ENCODE peak calls at places on chromosomes 4 and X, in five cellular contexts. M is lower leg skin, G is B cell, Y is mesothelial cell of epicardium, H is fibroblast of lung. V is an unnamed sample.

GRCh38 chr4:89998350-89999098 is 103.9 kb downstream of the MMRN1 start:
- DNase-seq in M (no peak), G (no peak), Y (no peak), H (no peak), V (no peak)

GRCh38 chr4:39426728-39427127 is 20.0 kb downstream of the KLB start:
- DNase-seq in M (no peak), G (no peak), Y (no peak), H (no peak), V (no peak)

GRCh38 chr4:89142691-89143669 is 31.6 kb downstream of the TIGD2 start:
- DNase-seq in M (no peak), G (no peak), Y (no peak), H (no peak), V (no peak)

GRCh38 chr4:26746742-26747351 is 113.8 kb upstream of the STIM2 start:
- DNase-seq in M (no peak), G (no peak), Y (no peak), H (peak), V (no peak)

GRCh38 chrX:147897117-147897516 is 14.6 kb upstream of the FMR1 start:
- DNase-seq in M (no peak), G (no peak), Y (no peak), H (no peak), V (no peak)

GRCh38 chr4:102553982-102554381 is 52.8 kb downstream of the NFKB1 start:
- DNase-seq in M (no peak), G (no peak), Y (no peak), H (peak), V (no peak)

GRCh38 chr4:27861802-27862201 is 1001.2 kb downstream of the STIM2 start:
- DNase-seq in M (no peak), G (no peak), Y (no peak), H (peak), V (no peak)

GRCh38 chrX:11100281-11101035 is 10.7 kb upstream of the HCCS start:
- DNase-seq in M (no peak), G (no peak), Y (no peak), H (peak), V (no peak)

GRCh38 chr4:159655547-159655946 is 552.7 kb downstream of the RAPGEF2 start:
- DNase-seq in M (no peak), G (no peak), Y (no peak), H (peak), V (no peak)

GRCh38 chr4:143939528-143939927 is 34.2 kb upstream of the GYPE start:
- DNase-seq in M (no peak), G (no peak), Y (no peak), H (no peak), V (no peak)

GRCh38 chr4:156782491-156782890 is 189.1 kb downstream of the PDGFC start:
- DNase-seq in M (no peak), G (no peak), Y (no peak), H (no peak), V (no peak)

GRCh38 chrX:154541896-154542722 is 4.5 kb downstream of the G6PD start:
- DNase-seq in M (peak), G (no peak), Y (no peak), H (peak), V (peak)

GRCh38 chr4:190020790-190021717 is 6.0 kb downstream of the FRG2 start:
- DNase-seq in M (no peak), G (peak), Y (no peak), H (peak), V (peak)

GRCh38 chr4:148780426-148781005 is 338.3 kb upstream of the NR3C2 start:
- DNase-seq in M (no peak), G (no peak), Y (no peak), H (no peak), V (no peak)

GRCh38 chr4:92516450-92516849 is 212.7 kb downstream of the GRID2 start:
- DNase-seq in M (no peak), G (no peak), Y (no peak), H (no peak), V (no peak)

GRCh38 chr4:146340798-146341197 is 126.5 kb downstream of the REELD1 start:
- DNase-seq in M (no peak), G (no peak), Y (no peak), H (peak), V (no peak)

GRCh38 chr4:173013232-173013932 is 155.2 kb upstream of the GALNT7 start:
- DNase-seq in M (peak), G (peak), Y (no peak), H (peak), V (no peak)

GRCh38 chr4:108821056-108821925 is 58.4 kb upstream of the ETNPPL start:
- DNase-seq in M (no peak), G (no peak), Y (no peak), H (no peak), V (no peak)

GRCh38 chrX:38089173-38089982 is 83.0 kb downstream of the SYTL5 start:
- DNase-seq in M (no peak), G (no peak), Y (no peak), H (no peak), V (no peak)

GRCh38 chrX:30307466-30307865 is 1.7 kb downstream of the NR0B1 start:
- DNase-seq in M (no peak), G (no peak), Y (no peak), H (no peak), V (no peak)

GRCh38 chr4:96016615-96017299 is 176.9 kb downstream of the PDHA2 start:
- DNase-seq in M (no peak), G (no peak), Y (no peak), H (peak), V (no peak)

GRCh38 chr4:57070461-57070860 is 39.7 kb downstream of the IGFBP7 start:
- DNase-seq in M (no peak), G (no peak), Y (no peak), H (no peak), V (no peak)

GRCh38 chr4:176002007-176002623 is 63.5 kb upstream of the WDR17 start:
- DNase-seq in M (no peak), G (peak), Y (no peak), H (peak), V (no peak)

GRCh38 chr4:110621328-110621812 is 1.5 kb downstream of the PITX2 start:
- DNase-seq in M (no peak), G (no peak), Y (no peak), H (no peak), V (no peak)

DNA sequence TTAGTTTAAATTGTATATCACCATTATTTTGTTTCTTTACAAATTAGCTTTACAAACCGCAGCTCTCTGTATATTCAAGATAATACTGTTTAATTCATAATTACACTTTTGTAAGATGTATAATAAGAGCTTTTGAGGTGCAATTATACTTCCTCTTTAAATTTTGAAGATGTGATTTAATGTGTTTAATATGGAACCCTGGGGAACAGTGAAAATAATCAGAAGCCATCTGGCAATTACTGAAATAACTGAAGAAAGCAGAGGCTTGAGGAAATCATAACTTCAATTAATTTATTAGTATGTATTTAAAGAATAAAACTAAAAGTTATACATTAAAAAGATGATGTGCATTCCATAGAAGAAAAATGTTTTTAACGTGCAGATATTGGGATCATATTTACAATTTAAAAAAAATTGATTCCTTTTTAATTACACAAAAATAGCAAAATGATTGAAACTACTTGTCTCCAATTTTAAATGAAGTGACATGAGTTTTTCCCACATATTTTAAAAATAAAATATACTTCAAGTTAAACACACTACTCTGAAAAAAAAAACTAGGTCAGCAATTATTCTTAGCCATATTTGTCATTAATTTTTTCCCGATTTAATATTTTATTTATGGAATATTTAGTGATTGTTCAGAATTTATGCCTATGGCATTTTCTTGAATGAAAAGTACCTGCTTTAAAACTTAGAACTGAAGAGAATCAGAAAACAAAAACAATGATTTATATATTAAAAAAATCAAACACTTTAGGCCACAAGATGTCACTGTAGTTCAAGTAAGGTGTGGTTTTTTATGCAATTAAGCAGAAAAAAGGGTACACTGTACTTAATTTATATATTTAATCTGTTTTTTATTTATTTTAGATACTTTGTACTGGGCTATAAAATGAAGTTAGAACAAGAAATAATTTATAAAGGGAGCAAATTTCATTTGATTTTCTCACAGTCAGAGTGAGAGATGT is 942.7 kb upstream of the NDST4 start:
- DNase-seq in M (no peak), G (no peak), Y (no peak), H (peak), V (no peak)
- TF ChIP-seq CTCF in M (no peak), G (no peak), Y (peak), H (no peak), V (peak)

GRCh38 chr4:54967289-54967688 is 158.1 kb downstream of the KDR start:
- DNase-seq in M (no peak), G (no peak), Y (no peak), H (no peak), V (no peak)
- TF ChIP-seq CTCF in M (no peak), G (no peak), Y (no peak), H (no peak), V (no peak)

GRCh38 chr4:75584067-75584466 is 28.2 kb downstream of the ODAPH start:
- DNase-seq in M (no peak), G (no peak), Y (no peak), H (peak), V (no peak)
- TF ChIP-seq CTCF in M (no peak), G (no peak), Y (no peak), H (no peak), V (no peak)

DNA sequence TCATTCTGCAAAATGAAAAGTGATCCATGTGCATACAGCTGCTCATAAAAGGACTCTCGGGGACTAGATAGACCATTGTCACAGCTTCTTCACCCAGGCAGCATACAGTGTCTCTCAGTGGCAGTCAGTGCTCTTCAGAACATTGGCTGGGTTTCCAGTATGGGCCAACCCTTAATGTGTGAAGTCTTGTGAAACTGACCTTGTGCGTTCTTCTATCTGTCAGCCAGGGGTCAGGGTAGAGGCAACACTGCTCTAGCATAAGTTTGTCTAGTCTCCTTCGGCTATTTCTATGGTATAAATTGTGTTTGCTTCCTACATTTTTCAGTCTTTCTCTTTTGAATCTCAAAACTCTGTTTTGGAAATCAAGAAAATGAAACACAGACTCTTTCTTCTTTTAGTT is 37.0 kb upstream of the SMIM31 start:
- DNase-seq in M (no peak), G (no peak), Y (no peak), H (no peak), V (no peak)
- TF ChIP-seq CTCF in M (no peak), G (no peak), Y (no peak), H (no peak), V (peak)

GRCh38 chrX:1391370-1391706 is 575 bp downstream of the SLC25A6 start:
- DNase-seq in M (no peak), G (no peak), Y (peak), H (no peak), V (peak)

GRCh38 chrX:1392376-1393130 is 640 bp upstream of the SLC25A6 start:
- DNase-seq in M (peak), G (peak), Y (peak), H (peak), V (peak)

GRCh38 chrX:1390621-1391369 is 1.1 kb downstream of the SLC25A6 start:
- DNase-seq in M (no peak), G (no peak), Y (no peak), H (no peak), V (no peak)

GRCh38 chrX:1389993-1390285 is 2.0 kb downstream of the SLC25A6 start:
- DNase-seq in M (no peak), G (no peak), Y (no peak), H (no peak), V (no peak)

GRCh38 chrX:1391707-1392375 is at the start of gene SLC25A6:
- DNase-seq in M (peak), G (peak), Y (peak), H (peak), V (peak)
- TF ChIP-seq CTCF in M (peak), G (no peak), Y (no peak), H (no peak), V (no peak)

GRCh38 chr4:164012396-164013027 is 518.0 kb downstream of the TMA16 start:
- DNase-seq in M (no peak), G (peak), Y (no peak), H (peak), V (no peak)
- TF ChIP-seq CTCF in M (no peak), G (peak), Y (peak), H (peak), V (peak)

DNA sequence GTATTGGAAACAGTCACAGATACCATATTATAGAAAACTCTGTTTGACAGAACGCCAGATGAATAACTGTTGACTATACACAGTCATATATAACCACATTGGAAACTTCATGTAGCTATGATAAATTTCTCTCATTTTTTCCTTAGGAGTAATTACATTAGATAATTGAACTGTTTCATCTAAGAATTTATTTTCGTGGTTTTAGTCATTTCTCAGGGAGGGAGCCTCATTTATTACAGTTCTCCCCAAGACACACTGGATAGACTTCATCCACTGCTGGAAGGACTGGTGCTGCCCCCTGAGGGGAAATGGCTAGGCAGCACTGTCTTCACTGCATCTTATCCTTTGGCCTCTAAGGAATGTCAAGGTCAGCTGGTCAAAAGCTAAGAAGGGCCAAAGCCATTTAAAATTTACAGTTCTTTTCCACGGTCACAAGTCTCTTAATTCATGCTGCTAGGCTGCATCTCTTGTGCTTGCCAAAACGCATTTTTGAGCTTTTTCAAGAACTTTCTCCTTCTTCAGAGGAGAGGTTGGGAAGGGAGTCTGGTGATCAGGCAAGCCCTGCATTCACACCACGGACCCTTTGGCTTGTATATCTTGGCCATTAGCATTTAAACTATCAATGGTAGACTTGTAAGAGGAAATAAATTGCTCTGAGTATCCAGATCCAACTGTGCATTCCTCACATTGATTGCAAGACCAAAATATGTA is 145.1 kb downstream of the CBR4 start:
- DNase-seq in M (no peak), G (no peak), Y (no peak), H (peak), V (no peak)
- TF ChIP-seq CTCF in M (no peak), G (no peak), Y (no peak), H (peak), V (peak)

GRCh38 chr4:121464854-121465253 is 84.0 kb upstream of the QRFPR start:
- DNase-seq in M (no peak), G (no peak), Y (no peak), H (no peak), V (no peak)

GRCh38 chr4:121457278-121457875 is 76.6 kb upstream of the QRFPR start:
- DNase-seq in M (no peak), G (no peak), Y (no peak), H (no peak), V (no peak)

GRCh38 chr4:121459056-121459455 is 78.2 kb upstream of the QRFPR start:
- DNase-seq in M (no peak), G (no peak), Y (no peak), H (no peak), V (no peak)

DNA sequence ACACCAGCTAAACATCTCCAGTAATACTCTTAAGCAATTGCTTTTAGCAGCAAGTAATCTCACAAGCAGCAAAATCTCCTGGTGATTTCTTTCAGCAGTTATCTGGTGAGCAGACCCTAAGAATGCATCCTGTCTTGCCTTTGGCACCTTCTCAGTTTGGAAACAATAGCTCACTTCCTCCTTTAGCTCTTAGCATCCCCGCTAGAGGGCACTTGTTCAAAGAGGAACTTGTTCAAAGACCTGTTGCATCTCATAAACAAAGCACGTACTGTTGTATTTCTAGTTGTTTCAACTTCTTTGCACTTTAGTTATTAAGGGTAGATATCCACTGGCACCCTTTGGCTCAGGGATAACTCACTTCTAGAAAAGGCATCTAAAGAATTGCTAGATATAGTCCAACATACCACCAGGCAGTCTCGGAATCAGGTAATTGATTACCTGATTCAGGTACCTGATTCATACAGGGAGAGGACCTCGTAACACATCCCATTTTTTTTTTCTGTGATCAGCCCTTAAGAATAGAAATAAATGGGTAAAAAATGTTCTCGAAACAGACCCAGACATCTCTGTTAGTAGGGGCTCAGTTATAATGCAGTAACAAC is 81.9 kb upstream of the QRFPR start:
- DNase-seq in M (peak), G (peak), Y (no peak), H (peak), V (no peak)
- TF ChIP-seq CTCF in M (no peak), G (peak), Y (peak), H (peak), V (peak)

DNA sequence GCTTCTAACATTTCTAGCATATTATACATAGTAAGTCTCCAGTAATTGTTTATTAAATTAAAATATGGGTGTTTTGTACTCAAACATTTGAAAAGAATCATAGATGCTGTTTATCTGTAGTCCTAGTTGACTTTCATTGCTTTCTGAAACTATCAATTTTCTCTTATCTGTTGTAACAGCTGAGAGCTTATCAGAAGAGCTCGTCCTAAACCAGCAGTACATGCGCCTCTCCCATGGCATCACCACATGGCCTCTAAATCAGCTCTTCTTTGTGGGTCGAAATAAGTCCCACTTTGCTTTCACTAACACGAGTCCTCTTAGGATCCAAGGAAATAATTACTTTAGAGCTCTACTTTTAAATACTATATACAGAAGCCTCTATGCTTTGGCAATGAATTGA is 55.1 kb downstream of the PPP3CA start:
- DNase-seq in M (no peak), G (no peak), Y (no peak), H (no peak), V (no peak)
- TF ChIP-seq CTCF in M (no peak), G (no peak), Y (no peak), H (no peak), V (no peak)

DNA sequence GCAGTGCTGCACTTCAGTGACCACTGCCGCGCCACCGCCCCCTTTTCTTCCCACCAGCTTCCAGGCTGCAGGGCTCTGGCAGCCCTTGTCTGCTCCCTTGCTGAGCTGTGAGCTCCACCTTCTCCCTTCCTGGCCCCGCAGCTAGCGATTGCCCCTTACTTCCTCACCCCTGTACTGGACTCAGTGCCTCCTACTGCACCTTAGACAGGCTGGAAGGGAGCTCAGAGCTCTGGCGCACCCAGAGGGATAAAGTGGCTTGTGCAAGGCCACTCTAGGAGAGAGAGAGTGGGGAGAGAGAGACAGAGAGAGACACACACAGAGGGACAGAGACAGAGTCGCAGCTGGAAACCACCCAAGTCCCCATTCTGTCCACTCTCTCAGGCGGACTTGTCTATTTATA is 6.0 kb downstream of the RASL11B start:
- DNase-seq in M (no peak), G (no peak), Y (no peak), H (no peak), V (no peak)
- TF ChIP-seq CTCF in M (no peak), G (no peak), Y (no peak), H (no peak), V (no peak)